ENCODE peak calls at places on chromosomes 3 and 15, in eight cellular contexts. Z is SK-N-SH, D is endodermal cell, J is DND-41, L is GM23248, P is mesendoderm, H is Karpas-422, G is mesenchymal stem cell. O is an unnamed sample.

GRCh38 chr3:112489674-112490479 is 9.4 kb downstream of the BTLA start:
- DNase-seq in Z (no peak), D (no peak), G (no peak), P (no peak), L (no peak), J (no peak), H (no peak), O (no peak)

GRCh38 chr3:172129868-172130751 is 90.7 kb downstream of the FNDC3B start:
- DNase-seq in Z (peak; percentile 65), J (no peak), G (peak; percentile 98), H (no peak), D (no peak), L (peak; percentile 98), P (peak; percentile 94), O (peak; percentile 82)

GRCh38 chr15:101625980-101626379 is 26.2 kb downstream of the TM2D3 start:
- DNase-seq in Z (no peak), G (no peak), L (peak; percentile 60), J (no peak), D (no peak), P (no peak), H (no peak), O (no peak)

GRCh38 chr15:90564109-90564508 is 34.4 kb downstream of the CRTC3 start:
- DNase-seq in D (no peak), G (no peak), Z (no peak), L (no peak), J (no peak), H (peak; percentile 65), P (no peak), O (no peak)

GRCh38 chr15:66588537-66588936 is 22.7 kb upstream of the LCTL start:
- DNase-seq in D (peak; percentile 87), L (no peak), P (peak; percentile 71), G (no peak), J (no peak), H (peak; percentile 73), Z (no peak), O (no peak)

GRCh38 chr3:129599607-129600006 is 6.9 kb downstream of the PLXND1 start:
- DNase-seq in H (no peak), P (peak; percentile 96), D (peak; percentile 93), G (peak; percentile 93), J (peak; percentile 48), Z (no peak), L (peak; percentile 86), O (no peak)

GRCh38 chr3:140292154-140292553 is 357.2 kb downstream of the CLSTN2 start:
- DNase-seq in L (peak; percentile 84), P (no peak), H (no peak), Z (no peak), J (no peak), D (no peak), G (no peak), O (no peak)

GRCh38 chr3:124679048-124679638 is 51.1 kb upstream of the UMPS start:
- DNase-seq in J (no peak), G (no peak), P (no peak), L (no peak), H (no peak), D (peak; percentile 16), Z (no peak), O (no peak)

GRCh38 chr3:128324911-128325592 is 141.6 kb downstream of the DNAJB8 start:
- DNase-seq in D (peak; percentile 35), G (no peak), J (no peak), L (no peak), H (no peak), P (no peak), Z (no peak), O (peak; percentile 18)

GRCh38 chr3:123636431-123636841 is 51.6 kb upstream of the HACD2 start:
- DNase-seq in J (no peak), L (no peak), P (peak; percentile 79), Z (no peak), H (no peak), D (peak; percentile 96), G (peak; percentile 53), O (no peak)

GRCh38 chr3:62562017-62562416 is 188.7 kb upstream of the FEZF2 start:
- DNase-seq in H (no peak), Z (no peak), D (no peak), J (no peak), P (no peak), G (peak; percentile 16), L (peak; percentile 84), O (no peak)

GRCh38 chr15:70636540-70637165 is 126.7 kb downstream of the UACA start:
- DNase-seq in Z (peak; percentile 46), P (peak; percentile 51), D (peak; percentile 71), G (peak; percentile 37), L (peak; percentile 33), H (no peak), J (no peak), O (no peak)

GRCh38 chr15:63052961-63053698 is 10.6 kb downstream of the TPM1 start:
- DNase-seq in G (peak; percentile 82), J (no peak), H (no peak), D (peak; percentile 83), L (peak; percentile 80), P (peak; percentile 97), Z (peak; percentile 44), O (peak; percentile 59)

GRCh38 chr3:195250473-195251251 is 20.3 kb downstream of the XXYLT1 start:
- DNase-seq in L (no peak), H (no peak), Z (no peak), G (no peak), P (no peak), D (peak; percentile 42), J (peak; percentile 2), O (peak; percentile 18)

GRCh38 chr15:29820802-29821160 is 1.5 kb downstream of the TJP1 start:
- DNase-seq in L (peak; percentile 33), J (no peak), D (no peak), H (no peak), G (no peak), P (no peak), Z (no peak), O (no peak)

GRCh38 chr3:78244136-78244535 is 1204.2 kb downstream of the ROBO2 start:
- DNase-seq in H (no peak), J (no peak), G (no peak), Z (no peak), L (no peak), D (no peak), P (no peak), O (no peak)

GRCh38 chr3:13335062-13335461 is 85.1 kb downstream of the NUP210 start:
- DNase-seq in D (no peak), H (peak; percentile 71), L (no peak), Z (no peak), G (no peak), J (no peak), P (no peak), O (no peak)

GRCh38 chr3:30728143-30728542 is 121.7 kb downstream of the TGFBR2 start:
- DNase-seq in Z (no peak), H (no peak), G (no peak), D (no peak), L (no peak), P (no peak), J (no peak), O (no peak)
- H3K4me3 ChIP-seq in Z (no peak overlapping the region), H (no peak overlapping the region), G (no peak overlapping the region), D (no peak overlapping the region), L (no peak overlapping the region), P (no peak overlapping the region), J (no peak overlapping the region), O (no peak overlapping the region)

DNA sequence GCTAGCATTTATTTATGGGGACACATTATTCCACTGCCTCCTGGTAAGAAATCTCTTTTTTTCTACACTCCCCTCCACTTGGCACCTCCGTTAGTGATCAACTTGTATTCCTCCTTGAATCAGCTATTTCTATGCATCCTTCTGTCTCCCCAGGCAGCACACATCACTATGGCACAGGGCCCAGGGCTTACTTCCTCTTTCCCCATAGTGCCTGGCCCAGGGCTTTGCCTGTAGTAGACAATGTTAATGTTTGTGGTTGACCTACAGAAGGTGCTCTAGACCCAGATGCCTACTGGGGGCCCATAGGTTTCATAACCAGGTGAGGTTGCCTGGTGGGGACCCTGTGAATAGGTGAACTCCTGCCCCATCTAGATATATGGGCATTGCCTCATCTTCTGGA is 44.9 kb downstream of the EPHB1 start:
- DNase-seq in P (no peak), Z (no peak), G (no peak), D (no peak), J (no peak), H (peak; percentile 79), L (no peak), O (no peak)
- H3K9ac ChIP-seq in P (no peak overlapping the region), Z (no peak overlapping the region), G (no peak overlapping the region), D (no peak overlapping the region), J (no peak overlapping the region), H (no peak overlapping the region), L (no peak overlapping the region), O (no peak overlapping the region)

DNA sequence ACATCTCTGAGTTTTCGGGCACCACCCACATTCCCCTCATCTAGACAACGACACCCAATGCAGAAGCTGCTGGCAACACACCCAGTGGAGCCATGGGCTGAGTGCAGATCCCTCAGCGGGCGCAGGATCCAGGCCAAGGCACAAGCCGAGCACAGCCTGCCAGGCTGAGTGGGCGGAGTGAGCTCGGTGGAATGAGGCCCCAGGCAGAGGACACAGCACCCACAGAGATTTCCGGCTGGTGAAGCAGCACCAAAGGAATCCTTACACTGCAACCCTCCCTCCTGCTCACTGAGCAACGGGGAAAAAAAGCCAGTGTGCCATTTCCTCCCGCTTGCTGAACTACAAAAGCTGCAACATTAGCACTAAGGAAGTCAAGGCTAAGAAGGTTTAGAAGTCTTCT is 34.2 kb downstream of the ZMAT3 start:
- DNase-seq in J (peak; percentile 90), H (no peak), D (no peak), Z (no peak), G (peak; percentile 77), L (peak; percentile 99), P (peak; percentile 19), O (peak; percentile 22)
- H3K4me3 ChIP-seq in J (no peak overlapping the region), H (no peak overlapping the region), D (peak overlapping the region; percentile 16), Z (no peak overlapping the region), G (peak overlapping the region; percentile 25), L (peak overlapping the region; percentile 58), P (no peak overlapping the region), O (no peak overlapping the region)

GRCh38 chr3:104519468-104519867 is 847.2 kb upstream of the ALCAM start:
- DNase-seq in H (no peak), P (peak; percentile 14), Z (no peak), L (no peak), J (no peak), G (no peak), D (peak; percentile 52), O (no peak)

GRCh38 chr3:104519968-104520655 is 846.6 kb upstream of the ALCAM start:
- DNase-seq in J (no peak), G (no peak), L (no peak), H (no peak), D (no peak), P (peak; percentile 11), Z (no peak), O (no peak)

GRCh38 chr3:104521606-104522336 is 844.9 kb upstream of the ALCAM start:
- DNase-seq in P (no peak), Z (no peak), G (peak; percentile 1), J (no peak), H (peak; percentile 88), D (no peak), L (no peak), O (no peak)

GRCh38 chr3:104523136-104523535 is 843.6 kb upstream of the ALCAM start:
- DNase-seq in G (no peak), L (no peak), J (no peak), H (peak; percentile 66), Z (no peak), P (no peak), D (no peak), O (no peak)

DNA sequence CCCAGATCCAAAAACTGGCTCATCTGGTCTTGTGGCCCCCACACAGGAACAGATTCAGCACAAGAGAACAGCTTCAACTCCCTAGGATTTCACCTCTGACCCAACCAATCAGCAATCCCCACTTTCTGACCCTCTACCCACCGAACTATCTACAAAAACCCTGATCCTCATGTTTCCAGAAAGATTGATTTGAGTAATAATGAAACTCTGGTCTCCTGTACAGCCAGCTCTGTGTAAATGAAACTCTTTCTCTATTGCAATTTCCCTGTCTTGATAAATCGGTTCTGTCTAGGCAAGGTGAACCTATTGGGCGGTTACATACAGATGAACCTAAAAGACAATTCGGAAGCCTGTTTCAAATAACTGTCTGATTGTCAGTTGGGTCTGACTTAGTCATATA is 847.6 kb upstream of the ALCAM start:
- DNase-seq in L (no peak), Z (no peak), G (no peak), J (no peak), H (no peak), P (peak; percentile 3), D (no peak), O (no peak)
- H3K9ac ChIP-seq in L (no peak overlapping the region), Z (no peak overlapping the region), G (no peak overlapping the region), J (no peak overlapping the region), H (peak overlapping the region; percentile 40), P (no peak overlapping the region), D (no peak overlapping the region), O (no peak overlapping the region)

O was measured in colonic mucosa.